ENCODE peak calls at places on chromosomes 16 and 17, in nine cellular contexts. V, M, X, L, D, S, H, O and Z are unnamed samples. For H3K4me1, the result is how much of the 10 kb centered on the place peaks cover.

GRCh38 chr17:16027708-16028584 is 28.3 kb downstream of the TTC19 start:
- DNase-seq in V (no peak), M (no peak), X (no peak), L (no peak), D (peak), S (no peak), H (no peak), O (no peak), Z (peak)

GRCh38 chr16:22861585-22861984 is 47.6 kb downstream of the HS3ST2 start:
- DNase-seq in V (no peak), M (no peak), X (no peak), L (no peak), D (no peak), S (no peak), H (no peak), O (no peak), Z (no peak)

GRCh38 chr17:15392326-15392739 is 50.9 kb upstream of the TEKT3 start:
- DNase-seq in V (no peak), M (peak), X (no peak), L (no peak), D (peak), S (peak), H (no peak), O (no peak), Z (no peak)

GRCh38 chr16:81436381-81436780 is 8.2 kb upstream of the CMIP start:
- DNase-seq in V (no peak), M (no peak), X (no peak), L (no peak), D (no peak), S (no peak), H (no peak), O (no peak), Z (no peak)

GRCh38 chr16:51807551-51807950 is 656.5 kb upstream of the SALL1 start:
- DNase-seq in V (no peak), M (no peak), X (no peak), L (no peak), D (no peak), S (no peak), H (no peak), O (no peak), Z (no peak)

GRCh38 chr17:48530208-48530886 is 464 bp downstream of the HOXB1 start:
- DNase-seq in V (no peak), M (no peak), X (no peak), L (no peak), D (no peak), S (peak), H (no peak), O (no peak), Z (no peak)

GRCh38 chr17:32279933-32280716 is 14.5 kb downstream of the RHBDL3 start:
- DNase-seq in V (no peak), M (no peak), X (no peak), L (no peak), D (no peak), S (no peak), H (no peak), O (no peak), Z (no peak)

GRCh38 chr17:38871247-38871991 is 1.6 kb downstream of the LASP1 start:
- DNase-seq in V (peak), M (peak), X (no peak), L (peak), D (peak), S (peak), H (peak), O (peak), Z (peak)

GRCh38 chr17:44004077-44004760 is at the start of gene NAGS:
- DNase-seq in V (peak), M (no peak), X (no peak), L (peak), D (no peak), S (peak), H (peak), O (no peak), Z (no peak)

GRCh38 chr17:74450231-74450630 is 16.2 kb upstream of the CD300A start:
- DNase-seq in V (no peak), M (no peak), X (no peak), L (no peak), D (no peak), S (no peak), H (no peak), O (no peak), Z (no peak)
- H3K4me1 ChIP-seq in V (under half), M (under half), X (under half), L (under half), D (under half), S (under half), H (under half), O (half or more), Z (under half)

GRCh38 chr17:74141612-74142011 is 61.9 kb upstream of the RPL38 start:
- DNase-seq in V (no peak), M (no peak), X (no peak), L (no peak), D (no peak), S (no peak), H (no peak), O (no peak), Z (no peak)
- H3K27ac ChIP-seq in V (no peak), M (no peak), X (no peak), L (no peak), D (no peak), S (no peak), H (no peak), O (no peak), Z (no peak)

GRCh38 chr17:50210249-50211225 is 9.1 kb upstream of the COL1A1 start:
- DNase-seq in V (peak), M (peak), X (no peak), L (no peak), D (peak), S (peak), H (no peak), O (peak), Z (no peak)
- H3K4me3 ChIP-seq in V (no peak), M (no peak), X (no peak), L (no peak), D (no peak), S (no peak), H (no peak), O (peak), Z (no peak)

GRCh38 chr17:35086164-35086563 is 22.7 kb upstream of the RFFL start:
- DNase-seq in V (no peak), M (no peak), X (no peak), L (no peak), D (no peak), S (no peak), H (no peak), O (no peak), Z (no peak)

GRCh38 chr17:35086931-35087573 is 23.5 kb upstream of the RFFL start:
- DNase-seq in V (peak), M (no peak), X (no peak), L (no peak), D (peak), S (peak), H (no peak), O (no peak), Z (no peak)

GRCh38 chr17:35082073-35082657 is 18.7 kb upstream of the RFFL start:
- DNase-seq in V (no peak), M (no peak), X (no peak), L (no peak), D (no peak), S (no peak), H (no peak), O (no peak), Z (no peak)

GRCh38 chr17:35083071-35083470 is 19.6 kb upstream of the RFFL start:
- DNase-seq in V (no peak), M (no peak), X (no peak), L (no peak), D (no peak), S (no peak), H (no peak), O (no peak), Z (no peak)

GRCh38 chr17:35084987-35085386 is 21.5 kb upstream of the RFFL start:
- DNase-seq in V (peak), M (no peak), X (no peak), L (no peak), D (peak), S (no peak), H (no peak), O (no peak), Z (no peak)
- H3K4me1 ChIP-seq in V (half or more), M (under half), X (half or more), L (half or more), D (half or more), S (under half), H (under half), O (under half), Z (half or more)

GRCh38 chr17:66466933-66467367 is 164.5 kb downstream of the PRKCA start:
- DNase-seq in V (peak), M (no peak), X (no peak), L (no peak), D (peak), S (no peak), H (peak), O (no peak), Z (peak)

GRCh38 chr17:66469088-66469442 is 166.7 kb downstream of the PRKCA start:
- DNase-seq in V (no peak), M (peak), X (no peak), L (no peak), D (no peak), S (no peak), H (no peak), O (no peak), Z (no peak)

GRCh38 chr17:66466421-66466820 is 164.0 kb downstream of the PRKCA start:
- DNase-seq in V (no peak), M (no peak), X (no peak), L (no peak), D (no peak), S (no peak), H (no peak), O (no peak), Z (no peak)

GRCh38 chr17:66468241-66469087 is 166.1 kb downstream of the PRKCA start:
- DNase-seq in V (no peak), M (no peak), X (no peak), L (no peak), D (peak), S (no peak), H (no peak), O (no peak), Z (no peak)

DNA sequence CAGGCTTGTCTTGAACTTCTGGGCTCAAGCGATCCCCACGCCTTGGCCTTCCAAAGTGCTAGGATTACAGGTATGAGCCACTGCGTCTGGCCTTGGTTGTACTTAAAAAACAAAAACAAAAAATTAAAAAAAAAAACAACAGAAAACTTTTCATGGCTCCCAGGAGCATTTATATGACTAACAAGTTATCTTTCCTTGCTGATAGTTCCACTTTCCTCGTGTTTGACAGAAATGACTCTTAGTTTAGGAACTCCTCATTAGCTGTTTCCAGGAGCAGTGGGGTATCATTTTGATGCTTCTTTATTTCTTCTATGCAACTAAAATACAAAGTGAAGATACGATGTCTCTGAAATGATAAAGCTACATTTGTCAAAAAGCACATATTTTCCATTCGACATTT is 165.4 kb downstream of the PRKCA start:
- DNase-seq in V (no peak), M (no peak), X (no peak), L (no peak), D (no peak), S (no peak), H (no peak), O (no peak), Z (no peak)
- H3K27ac ChIP-seq in V (peak), M (no peak), X (no peak), L (no peak), D (peak), S (no peak), H (no peak), O (no peak), Z (no peak)

GRCh38 chr16:66650707-66651473 is 45.7 kb downstream of the CMTM4 start:
- DNase-seq in V (peak), M (peak), X (peak), L (peak), D (peak), S (peak), H (peak), O (peak), Z (peak)
- H3K4me3 ChIP-seq in V (no peak), M (peak), X (peak), L (peak), D (peak), S (no peak), H (no peak), O (peak), Z (peak)

DNA sequence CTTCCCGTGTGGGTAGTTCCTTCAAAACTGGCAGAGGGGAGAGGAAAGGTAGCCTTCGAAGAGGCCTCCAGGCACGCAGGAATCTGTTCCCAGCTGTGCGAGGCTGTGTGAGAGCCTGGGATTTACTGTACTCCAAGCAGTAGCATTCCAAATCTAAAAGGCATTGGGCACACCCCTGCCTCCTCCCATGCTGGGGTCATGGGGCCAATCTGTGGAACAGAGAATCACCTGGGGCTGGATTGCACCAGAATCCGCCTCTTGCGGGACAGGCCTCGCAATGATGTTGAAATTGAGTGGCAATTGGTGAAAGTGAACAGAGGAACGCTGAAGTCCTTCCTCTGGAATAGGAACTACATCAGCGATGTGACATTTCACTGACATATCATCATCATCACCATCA is 72.5 kb upstream of the IRX3 start:
- DNase-seq in V (no peak), M (no peak), X (no peak), L (no peak), D (no peak), S (no peak), H (no peak), O (no peak), Z (no peak)
- H3K4me1 ChIP-seq in V (under half), M (under half), X (under half), L (under half), D (under half), S (under half), H (under half), O (under half), Z (under half)

GRCh38 chr17:76572201-76572910 is 13.3 kb downstream of the ST6GALNAC2 start:
- DNase-seq in V (no peak), M (no peak), X (no peak), L (no peak), D (no peak), S (no peak), H (no peak), O (no peak), Z (no peak)
- H3K27ac ChIP-seq in V (no peak), M (no peak), X (no peak), L (no peak), D (no peak), S (no peak), H (no peak), O (no peak), Z (no peak)